ENCODE peak calls at places on chromosomes 16 and 17, in four cellular contexts. F is HCT116, E is IMR-90, Z is fibroblast of lung. A is an unnamed sample.

GRCh38 chr16:54505479-54506247 is 219.1 kb upstream of the IRX3 start:
- DNase-seq in F (no peak), E (no peak), Z (peak; percentile 59), A (peak; percentile 17)

GRCh38 chr17:19237389-19238166 is 412 bp downstream of the EPN2 start:
- DNase-seq in F (no peak), E (no peak), Z (no peak), A (peak; percentile 51)

GRCh38 chr17:52297230-52298010 is 138.9 kb upstream of the CA10 start:
- DNase-seq in F (no peak), E (no peak), Z (no peak), A (no peak)

GRCh38 chr17:50268632-50269287 is 5.5 kb upstream of the TMEM92 start:
- DNase-seq in F (no peak), E (peak; percentile 51), Z (peak; percentile 36), A (peak; percentile 49)

GRCh38 chr17:560379-560935 is 154.2 kb downstream of the VPS53 start:
- DNase-seq in F (no peak), E (peak; percentile 63), Z (no peak), A (peak; percentile 84)

GRCh38 chr16:20851601-20852000 is 45.3 kb downstream of the REXO5 start:
- DNase-seq in F (peak; percentile 28), E (peak; percentile 92), Z (peak; percentile 97), A (peak; percentile 64)

GRCh38 chr17:38358586-38359513 is 7.2 kb downstream of the SOCS7 start:
- DNase-seq in F (no peak), E (no peak), Z (no peak), A (no peak)

GRCh38 chr17:40485851-40486512 is 15.4 kb downstream of the TNS4 start:
- DNase-seq in F (peak; percentile 88), E (peak; percentile 100), Z (peak; percentile 99), A (no peak)

GRCh38 chr16:58792188-58792587 is 58.1 kb upstream of the GOT2 start:
- DNase-seq in F (no peak), E (no peak), Z (no peak), A (no peak)

GRCh38 chr17:44776628-44777393 is 18.0 kb downstream of the ADAM11 start:
- DNase-seq in F (no peak), E (no peak), Z (no peak), A (no peak)

GRCh38 chr16:30964540-30965226 is 7.1 kb downstream of the SETD1A start:
- DNase-seq in F (no peak), E (no peak), Z (no peak), A (no peak)

GRCh38 chr17:73255671-73256181 is 6.0 kb downstream of the CPSF4L start:
- DNase-seq in F (peak; percentile 48), E (peak; percentile 24), Z (peak; percentile 39), A (peak; percentile 53)

DNA sequence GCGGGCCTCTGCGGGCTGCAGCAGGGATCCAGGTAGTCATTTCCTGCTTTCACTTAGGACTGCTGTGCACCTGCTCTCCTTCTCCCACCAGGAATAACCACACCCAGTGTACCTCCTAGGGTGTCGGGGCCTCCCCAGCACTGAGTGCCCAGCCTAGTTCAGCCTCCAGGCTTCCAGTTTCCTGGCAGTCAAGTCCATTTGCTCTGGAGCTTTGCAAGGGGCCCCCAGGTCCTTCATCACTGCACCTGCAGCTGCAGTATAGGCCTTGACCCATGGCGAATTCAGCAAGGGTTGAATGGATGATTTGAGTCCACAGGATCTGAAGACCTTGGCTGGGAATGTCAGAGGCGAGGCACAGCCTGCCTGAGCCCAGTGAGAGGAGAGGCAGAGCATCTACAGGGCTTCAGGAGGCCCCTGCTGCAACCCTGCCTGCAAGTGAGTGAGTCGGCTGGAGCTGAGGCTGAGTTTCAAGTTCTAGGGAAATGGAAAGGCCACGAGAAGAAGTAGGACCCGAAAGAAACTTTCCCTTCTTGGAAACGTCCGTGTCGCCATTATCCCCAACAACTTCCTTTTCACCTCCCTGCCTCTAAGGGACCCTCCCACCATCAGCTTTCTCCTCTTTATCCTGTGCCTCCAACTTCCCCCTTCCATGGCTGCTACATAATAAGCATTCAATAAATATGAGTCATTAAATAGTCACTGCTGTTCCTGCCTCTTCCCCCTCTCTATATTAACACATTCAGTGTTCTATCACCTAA is 116.2 kb upstream of the TNRC6C start:
- DNase-seq in F (no peak), E (peak; percentile 38), Z (no peak), A (peak; percentile 39)
- H2AFZ ChIP-seq in F (peak overlapping the region; percentile 71), E (peak overlapping the region; percentile 53), Z (no peak overlapping the region), A (peak overlapping the region; percentile 91)

GRCh38 chr16:75567911-75568310 is 1.7 kb downstream of the GABARAPL2 start:
- DNase-seq in F (no peak), E (no peak), Z (no peak), A (no peak)
- H3K27ac ChIP-seq in F (no peak overlapping the region), E (no peak overlapping the region), Z (no peak overlapping the region), A (no peak overlapping the region)

GRCh38 chr17:29148257-29148789 is 31.9 kb downstream of the MYO18A start:
- DNase-seq in F (no peak), E (no peak), Z (no peak), A (no peak)

GRCh38 chr17:29148790-29149430 is 31.3 kb downstream of the MYO18A start:
- DNase-seq in F (peak; percentile 85), E (peak; percentile 90), Z (peak; percentile 91), A (peak; percentile 95)

GRCh38 chr17:29146369-29146972 is 33.7 kb downstream of the MYO18A start:
- DNase-seq in F (no peak), E (no peak), Z (no peak), A (no peak)

GRCh38 chr17:29149431-29150064 is 30.6 kb downstream of the MYO18A start:
- DNase-seq in F (no peak), E (peak; percentile 36), Z (no peak), A (no peak)

GRCh38 chr17:29147682-29148081 is 32.5 kb downstream of the MYO18A start:
- DNase-seq in F (no peak), E (no peak), Z (no peak), A (no peak)
- H3K9ac ChIP-seq in F (peak overlapping the region; percentile 23), E (no peak overlapping the region), Z (no peak overlapping the region), A (no peak overlapping the region)

GRCh38 chr17:82349287-82349701 is 9.8 kb upstream of the TEX19 start:
- DNase-seq in F (no peak), E (no peak), Z (no peak), A (no peak)

GRCh38 chr17:82350182-82351030 is 8.6 kb upstream of the TEX19 start:
- DNase-seq in F (peak; percentile 56), E (no peak), Z (no peak), A (no peak)

GRCh38 chr17:82348434-82348833 is 10.6 kb upstream of the TEX19 start:
- DNase-seq in F (no peak), E (no peak), Z (no peak), A (no peak)

GRCh38 chr17:82346342-82347300 is 12.4 kb upstream of the TEX19 start:
- DNase-seq in F (no peak), E (no peak), Z (no peak), A (no peak)

GRCh38 chr17:82348866-82349265 is 10.2 kb upstream of the TEX19 start:
- DNase-seq in F (no peak), E (no peak), Z (no peak), A (no peak)
- H2AFZ ChIP-seq in F (no peak overlapping the region), E (no peak overlapping the region), Z (no peak overlapping the region), A (no peak overlapping the region)

GRCh38 chr17:81712468-81713003 is 452 bp downstream of the SLC25A10 start:
- DNase-seq in F (no peak), E (no peak), Z (no peak), A (no peak)
- H3K27ac ChIP-seq in F (peak overlapping the region; percentile 96), E (no peak overlapping the region), Z (peak overlapping the region; percentile 16), A (no peak overlapping the region)

DNA sequence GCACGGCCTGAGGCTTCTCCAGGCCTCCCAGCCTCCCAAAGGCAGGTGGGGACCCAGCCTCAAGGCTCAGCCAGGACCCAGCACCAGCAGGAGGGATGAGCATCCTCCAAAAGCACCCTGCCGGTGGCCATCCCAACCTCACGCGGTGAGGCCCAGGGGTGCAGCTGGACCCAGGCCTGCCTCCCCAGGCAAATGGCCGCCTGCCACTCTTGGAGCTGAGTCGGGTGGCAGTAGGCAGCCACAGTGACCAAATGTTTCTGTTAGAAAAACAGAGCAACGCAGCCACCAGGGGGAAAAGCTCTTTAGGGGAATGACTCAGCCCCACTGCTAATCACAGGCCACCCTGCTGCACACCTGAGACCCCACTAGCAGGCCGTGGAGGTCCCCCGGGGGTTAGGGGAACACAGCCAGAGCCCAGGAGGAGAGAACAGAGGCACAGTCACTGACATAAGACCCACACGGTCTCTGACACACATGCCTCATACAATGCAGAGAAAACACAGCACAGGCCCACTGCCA is 12.5 kb downstream of the BCAR1 start:
- DNase-seq in F (no peak), E (no peak), Z (peak; percentile 31), A (no peak)
- H3K9ac ChIP-seq in F (no peak overlapping the region), E (peak overlapping the region; percentile 54), Z (peak overlapping the region; percentile 77), A (no peak overlapping the region)

GRCh38 chr16:57758331-57759117 is 23.0 kb downstream of the KATNB1 start:
- DNase-seq in F (no peak), E (no peak), Z (no peak), A (no peak)
- H2AFZ ChIP-seq in F (no peak overlapping the region), E (no peak overlapping the region), Z (no peak overlapping the region), A (no peak overlapping the region)

GRCh38 chr17:17518019-17518418 is 21.8 kb upstream of the RASD1 start:
- DNase-seq in F (no peak), E (no peak), Z (no peak), A (no peak)
- H3K27ac ChIP-seq in F (no peak overlapping the region), E (no peak overlapping the region), Z (no peak overlapping the region), A (no peak overlapping the region)